ENCODE peak calls at places on chromosomes 13 and 19, in five cellular contexts. W, E, R, O and M are unnamed samples.
A peak's percentile ranks its signal among the peaks of the same experiment; 100 is the strongest.

GRCh38 chr19:29834991-29835390 is 23.2 kb downstream of the CCNE1 start:
- DNase-seq in W (no peak), E (no peak), R (no peak), O (no peak), M (no peak)

GRCh38 chr13:31227870-31228269 is 28.1 kb downstream of the B3GLCT start:
- DNase-seq in W (no peak), E (no peak), R (no peak), O (no peak), M (no peak)

GRCh38 chr13:113930711-113931637 is 42.9 kb downstream of the C13orf46 start:
- DNase-seq in W (peak; percentile 33), E (peak; percentile 49), R (no peak), O (no peak), M (peak; percentile 14)

GRCh38 chr13:51240888-51241475 is 18.8 kb downstream of the FAM124A start:
- DNase-seq in W (no peak), E (no peak), R (no peak), O (no peak), M (no peak)

GRCh38 chr13:106473174-106473573 is 62.3 kb downstream of the EFNB2 start:
- DNase-seq in W (no peak), E (no peak), R (no peak), O (no peak), M (no peak)

GRCh38 chr19:43997631-43998290 is 5.0 kb upstream of the ZNF230 start:
- DNase-seq in W (no peak), E (no peak), R (no peak), O (no peak), M (no peak)

GRCh38 chr13:45042539-45042938 is 53.2 kb downstream of the GPALPP1 start:
- DNase-seq in W (no peak), E (no peak), R (no peak), O (no peak), M (no peak)

GRCh38 chr13:110518571-110518970 is 43.0 kb downstream of the RAB20 start:
- DNase-seq in W (no peak), E (no peak), R (no peak), O (no peak), M (no peak)

GRCh38 chr13:31775686-31776085 is 36.4 kb downstream of the RXFP2 start:
- DNase-seq in W (no peak), E (no peak), R (no peak), O (no peak), M (no peak)

GRCh38 chr13:70960841-70961443 is 852.7 kb upstream of the KLHL1 start:
- DNase-seq in W (no peak), E (peak; percentile 42), R (peak; percentile 4), O (no peak), M (no peak)

GRCh38 chr19:11196406-11197287 is 698 bp downstream of the KANK2 start:
- DNase-seq in W (no peak), E (no peak), R (no peak), O (no peak), M (no peak)

GRCh38 chr13:30266751-30267150 is 40.6 kb downstream of the KATNAL1 start:
- DNase-seq in W (no peak), E (no peak), R (no peak), O (no peak), M (no peak)

GRCh38 chr19:41441321-41441945 is 1.5 kb upstream of the ERICH4 start:
- DNase-seq in W (no peak), E (no peak), R (no peak), O (no peak), M (no peak)

GRCh38 chr13:44755872-44756271 is 179.7 kb upstream of the TSC22D1 start:
- DNase-seq in W (no peak), E (peak; percentile 45), R (no peak), O (no peak), M (no peak)

GRCh38 chr19:35383536-35383935 is 12.7 kb downstream of the GPR42 start:
- DNase-seq in W (no peak), E (no peak), R (no peak), O (no peak), M (no peak)